ENCODE peak calls at places on chromosomes 1 and 21, in ten cellular contexts. S, Q, D, M, K, G, T, I, O and A are unnamed samples.

GRCh38 chr1:66676616-66677298 is 75.5 kb upstream of the DYNLT5 start:
- DNase-seq in T (no peak), S (no peak), K (no peak), G (no peak), M (no peak), O (peak; percentile 69), D (no peak), Q (no peak), I (no peak), A (peak; percentile 30)

GRCh38 chr1:205512059-205513045 is 7.9 kb downstream of the CDK18 start:
- DNase-seq in O (peak; percentile 11), D (no peak), S (no peak), Q (peak; percentile 62), I (peak; percentile 63), M (no peak), G (no peak), T (no peak), K (no peak), A (peak; percentile 43)

GRCh38 chr1:1307261-1307907 is 346 bp downstream of the ACAP3 start:
- DNase-seq in O (no peak), D (no peak), Q (peak; percentile 58), T (no peak), M (no peak), K (no peak), G (no peak), I (peak; percentile 55), S (no peak), A (peak; percentile 58)

GRCh38 chr1:10867138-10867721 is 70.8 kb upstream of the CASZ1 start:
- DNase-seq in G (peak; percentile 24), T (peak; percentile 77), K (peak; percentile 61), D (no peak), Q (peak; percentile 56), M (no peak), O (peak; percentile 18), S (peak; percentile 31), I (peak; percentile 42), A (peak; percentile 62)

GRCh38 chr21:42535602-42536171 is 22.0 kb downstream of the SLC37A1 start:
- DNase-seq in D (no peak), I (no peak), O (no peak), K (no peak), S (no peak), T (no peak), Q (peak; percentile 79), M (peak; percentile 67), G (no peak), A (no peak)

GRCh38 chr1:115641762-115642167 is at the start of gene VANGL1:
- DNase-seq in I (peak; percentile 79), O (peak; percentile 49), T (peak; percentile 70), M (no peak), G (peak; percentile 56), S (no peak), D (no peak), Q (peak; percentile 85), K (peak; percentile 51), A (peak; percentile 63)

GRCh38 chr1:200296091-200296661 is 113.7 kb downstream of the ZNF281 start:
- DNase-seq in Q (no peak), T (no peak), G (no peak), S (no peak), M (no peak), I (no peak), O (no peak), K (no peak), D (no peak), A (no peak)

GRCh38 chr1:89672489-89673183 is 39.7 kb downstream of the LRRC8C start:
- DNase-seq in D (no peak), S (no peak), I (no peak), Q (no peak), K (no peak), G (peak; percentile 8), M (no peak), T (no peak), O (peak; percentile 65), A (no peak)

GRCh38 chr1:64664287-64664686 is 80.6 kb upstream of the RAVER2 start:
- DNase-seq in I (no peak), Q (no peak), S (no peak), O (no peak), T (no peak), K (no peak), D (no peak), M (no peak), G (no peak), A (no peak)

GRCh38 chr1:207888647-207889046 is 22.3 kb downstream of the CD34 start:
- DNase-seq in O (no peak), Q (no peak), S (no peak), G (no peak), T (no peak), I (no peak), K (no peak), D (no peak), M (peak; percentile 90), A (no peak)

GRCh38 chr21:45289134-45289533 is 1.4 kb upstream of the POFUT2 start:
- DNase-seq in T (no peak), Q (no peak), M (no peak), K (no peak), S (peak; percentile 17), G (no peak), I (no peak), D (no peak), O (no peak), A (no peak)

GRCh38 chr1:92443893-92444292 is 42.8 kb downstream of the GFI1 start:
- DNase-seq in Q (no peak), K (no peak), T (no peak), M (no peak), O (no peak), D (no peak), I (no peak), G (no peak), S (no peak), A (no peak)

GRCh38 chr1:48194801-48195200 is 27.7 kb upstream of the SLC5A9 start:
- DNase-seq in D (no peak), K (no peak), I (no peak), T (no peak), Q (no peak), G (no peak), M (no peak), S (no peak), O (no peak), A (no peak)

GRCh38 chr1:30916296-30916695 is 7.7 kb upstream of the SDC3 start:
- DNase-seq in G (no peak), I (no peak), S (no peak), K (no peak), M (peak; percentile 21), T (no peak), Q (no peak), D (no peak), O (no peak), A (no peak)

DNA sequence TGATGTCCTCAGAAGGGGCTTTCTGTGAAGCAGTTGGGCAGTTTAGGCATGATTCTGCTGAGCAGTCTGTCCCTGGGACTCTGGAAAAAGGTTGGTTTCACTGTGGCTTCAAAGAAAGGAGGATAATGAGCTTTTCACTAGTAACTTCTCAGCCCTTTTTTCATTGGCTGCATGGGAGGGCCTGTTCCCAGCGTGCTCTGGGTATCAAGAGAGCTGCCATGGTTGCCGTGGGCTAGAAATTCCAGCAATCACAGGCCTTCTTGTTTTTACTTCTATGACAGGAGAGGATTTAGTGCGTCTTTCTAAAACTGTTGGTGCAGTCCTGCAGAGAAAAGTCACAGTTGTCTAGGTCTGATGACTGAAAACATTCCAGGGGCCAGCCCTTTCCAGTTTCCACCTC is 7.2 kb downstream of the SZRD1 start:
- DNase-seq in T (no peak), O (no peak), Q (no peak), I (no peak), G (no peak), D (no peak), S (no peak), M (no peak), K (no peak), A (no peak)
- H3K27ac ChIP-seq in T (no peak overlapping the region), O (peak overlapping the region; percentile 83), Q (no peak overlapping the region), I (no peak overlapping the region), G (peak overlapping the region; percentile 97), D (no peak overlapping the region), S (no peak overlapping the region), M (no peak overlapping the region), K (no peak overlapping the region), A (no peak overlapping the region)

GRCh38 chr21:43728467-43729390 is 9.8 kb downstream of the PDXK start:
- DNase-seq in O (peak; percentile 98), G (peak; percentile 68), I (peak; percentile 95), K (peak; percentile 93), Q (peak; percentile 98), D (peak; percentile 42), S (peak; percentile 92), T (peak; percentile 98), M (peak; percentile 94), A (peak; percentile 99)
- TF ChIP-seq POLR2A in O (peak; percentile 58), G (no peak), I (peak; percentile 73), K (peak; percentile 85), Q (peak; percentile 83), D (no peak), S (peak; percentile 32), T (peak; percentile 69), M (peak; percentile 37), A (peak; percentile 76)

GRCh38 chr1:54575161-54575560 is 27.1 kb downstream of the ACOT11 start:
- DNase-seq in G (no peak), S (no peak), D (no peak), K (no peak), T (no peak), O (no peak), M (no peak), I (peak; percentile 61), Q (no peak), A (no peak)
- H3K27ac ChIP-seq in G (no peak overlapping the region), S (no peak overlapping the region), D (no peak overlapping the region), K (no peak overlapping the region), T (no peak overlapping the region), O (no peak overlapping the region), M (no peak overlapping the region), I (peak overlapping the region; percentile 90), Q (no peak overlapping the region), A (no peak overlapping the region)

DNA sequence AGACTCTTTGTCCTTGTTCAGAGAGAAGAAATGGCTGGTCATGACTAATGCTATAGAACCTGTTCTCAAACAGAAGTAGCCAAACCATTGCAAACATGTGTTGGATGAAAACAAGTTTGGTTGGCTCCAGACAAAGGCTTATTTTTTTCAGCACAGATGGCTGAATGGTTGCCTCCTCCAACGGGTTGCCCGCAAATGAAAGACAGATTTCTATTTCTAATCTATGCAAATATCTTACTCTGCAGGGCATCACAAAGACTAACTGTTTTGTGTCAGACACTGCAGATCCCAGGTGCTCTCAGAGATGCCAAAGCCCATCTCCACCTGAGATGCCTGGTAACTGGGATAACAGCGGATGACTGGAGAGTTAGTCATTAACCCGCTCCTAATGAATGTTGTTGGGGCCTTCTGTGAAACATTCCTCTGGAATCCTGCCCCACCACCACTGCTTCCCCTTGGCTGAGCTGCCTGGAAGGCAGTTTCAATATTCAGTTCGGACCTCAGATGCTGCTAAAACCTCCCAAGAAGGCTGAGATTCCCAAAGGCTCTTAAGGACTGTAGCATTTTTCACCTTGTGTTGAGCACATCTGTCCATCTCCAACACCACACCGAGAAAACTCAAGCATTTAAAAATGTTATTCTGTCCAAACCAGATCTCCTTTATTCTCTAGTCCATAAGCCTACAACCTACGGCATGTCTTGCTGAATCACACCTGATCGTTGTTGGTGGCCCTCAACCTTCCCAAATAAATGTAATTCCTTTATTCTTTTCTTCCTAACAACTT is 104.4 kb downstream of the PTPN14 start:
- DNase-seq in O (peak; percentile 93), D (peak; percentile 93), I (no peak), T (no peak), K (peak; percentile 33), G (peak; percentile 91), S (peak; percentile 69), M (no peak), Q (no peak), A (no peak)
- TF ChIP-seq POLR2A in O (peak; percentile 30), D (no peak), I (no peak), T (no peak), K (no peak), G (no peak), S (no peak), M (no peak), Q (no peak), A (no peak)